ENCODE peak calls at places on chromosomes 3 and 15, in five cellular contexts. S is GM12864, X is AG04450, H is D721Med, T is mucosa of descending colon. C is an unnamed sample.

GRCh38 chr15:32671339-32672325 is 30.1 kb downstream of the SCG5 start:
- DNase-seq in X (no peak), S (no peak), T (no peak), H (no peak), C (no peak)

GRCh38 chr3:154040283-154040682 is 80.9 kb upstream of the ARHGEF26 start:
- DNase-seq in X (no peak), T (no peak), S (no peak), H (no peak), C (no peak)

GRCh38 chr3:50160561-50160983 is 5.4 kb downstream of the SEMA3F start:
- DNase-seq in H (peak), X (no peak), T (no peak), S (no peak), C (no peak)

GRCh38 chr3:90069748-90070147 is 962.3 kb downstream of the EPHA3 start:
- DNase-seq in X (no peak), H (no peak), T (no peak), S (no peak), C (no peak)

GRCh38 chr3:183698760-183699159 is 1.2 kb downstream of the YEATS2 start:
- DNase-seq in X (no peak), H (no peak), S (no peak), T (no peak), C (no peak)

GRCh38 chr3:147940400-147940799 is 531.2 kb downstream of the ZIC1 start:
- DNase-seq in T (no peak), X (no peak), S (no peak), H (no peak), C (no peak)

GRCh38 chr3:184345678-184346144 is 8.3 kb downstream of the FAM131A start:
- DNase-seq in S (no peak), H (no peak), X (no peak), T (peak), C (no peak)

GRCh38 chr15:78944669-78945407 is at the start of gene CTSH:
- DNase-seq in T (peak), S (peak), X (no peak), H (peak), C (no peak)

GRCh38 chr3:133527306-133527705 is 46.2 kb upstream of the CDV3 start:
- DNase-seq in S (no peak), T (no peak), H (no peak), X (no peak), C (no peak)

GRCh38 chr3:36960502-36960901 is 15.6 kb upstream of the TRANK1 start:
- DNase-seq in T (no peak), S (no peak), H (no peak), X (no peak), C (no peak)

GRCh38 chr3:46910166-46910760 is 32.7 kb downstream of the PTH1R start:
- DNase-seq in T (peak), X (no peak), H (no peak), S (no peak), C (no peak)

GRCh38 chr3:15581471-15582394 is 19.6 kb downstream of the HACL1 start:
- DNase-seq in T (no peak), S (no peak), H (no peak), X (no peak), C (no peak)

GRCh38 chr15:88788036-88788435 is 15.2 kb upstream of the ACAN start:
- DNase-seq in S (no peak), X (no peak), T (no peak), H (no peak), C (no peak)

DNA sequence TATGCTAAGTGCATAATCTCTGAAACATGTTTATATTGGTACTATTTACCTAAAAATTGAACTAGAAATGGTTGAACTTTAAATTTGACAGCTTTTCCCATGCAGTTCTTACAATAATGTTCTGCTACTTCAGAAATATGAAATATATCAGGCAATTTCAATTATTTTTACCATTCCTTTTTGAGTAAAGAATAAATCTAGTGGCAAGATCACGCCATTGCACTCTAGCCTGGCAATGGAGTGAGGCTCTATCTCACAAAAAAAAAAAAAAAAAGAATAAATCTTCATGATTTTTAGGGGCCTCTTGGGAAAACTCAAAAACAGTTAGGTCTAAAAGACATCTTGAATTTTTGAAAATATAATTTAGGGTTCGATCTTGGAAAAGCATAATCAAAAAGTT is 10.6 kb upstream of the DNAAF4 start:
- DNase-seq in S (no peak), T (no peak), X (no peak), H (no peak), C (no peak)
- TF ChIP-seq CTCF in S (no peak), T (no peak), X (peak), H (no peak), C (peak)

GRCh38 chr15:48336940-48337339 is 5.7 kb downstream of the DUT start:
- DNase-seq in H (no peak), X (no peak), T (no peak), S (no peak), C (no peak)
- TF ChIP-seq CTCF in H (peak), X (peak), T (no peak), S (peak), C (peak)

DNA sequence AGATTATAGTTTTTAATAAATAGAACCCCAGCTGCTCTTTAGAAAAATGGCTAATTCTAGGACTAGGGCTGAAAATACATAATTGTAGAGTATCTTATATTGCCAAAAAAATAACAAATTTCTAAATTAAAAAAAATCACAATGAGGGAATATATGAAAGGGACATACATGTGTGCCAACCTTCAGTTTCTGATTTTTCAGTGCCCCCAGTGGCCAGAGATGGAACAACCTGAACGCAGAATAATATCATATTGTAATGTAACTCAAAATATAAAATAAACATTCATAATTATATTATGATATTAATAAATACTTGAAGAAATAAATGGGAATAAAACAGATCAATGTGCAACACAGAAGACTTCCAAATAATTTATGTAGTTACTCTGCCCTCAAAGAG is 460.5 kb downstream of the ZNF385D start:
- DNase-seq in S (no peak), T (no peak), X (no peak), H (no peak), C (no peak)
- TF ChIP-seq CTCF in S (peak), T (no peak), X (peak), H (peak), C (peak)

GRCh38 chr3:13420051-13420816 is at the start of gene NUP210:
- DNase-seq in X (no peak), S (no peak), T (peak), H (peak), C (no peak)

GRCh38 chr3:13414040-13414729 is 5.9 kb downstream of the NUP210 start:
- DNase-seq in H (no peak), S (peak), T (peak), X (no peak), C (no peak)

GRCh38 chr3:13419356-13420050 is 619 bp downstream of the NUP210 start:
- DNase-seq in H (no peak), X (no peak), T (peak), S (no peak), C (no peak)

GRCh38 chr3:13415236-13416001 is 4.7 kb downstream of the NUP210 start:
- DNase-seq in X (no peak), S (no peak), H (no peak), T (no peak), C (no peak)

GRCh38 chr3:13416002-13416793 is 3.9 kb downstream of the NUP210 start:
- DNase-seq in X (no peak), H (no peak), S (no peak), T (no peak), C (no peak)
- TF ChIP-seq CTCF in X (no peak), H (no peak), S (peak), T (no peak), C (peak)

GRCh38 chr3:121152573-121152972 is 244.6 kb downstream of the STXBP5L start:
- DNase-seq in S (no peak), X (no peak), H (no peak), T (no peak), C (no peak)
- TF ChIP-seq CTCF in S (no peak), X (no peak), H (no peak), T (no peak), C (peak)

GRCh38 chr15:73464602-73465001 is 21.6 kb downstream of the REC114 start:
- DNase-seq in S (no peak), H (no peak), X (no peak), T (no peak), C (no peak)
- TF ChIP-seq CTCF in S (peak), H (no peak), X (peak), T (no peak), C (no peak)

GRCh38 chr3:146817705-146818104 is 212.6 kb upstream of the PLSCR5 start:
- DNase-seq in H (no peak), S (no peak), X (no peak), T (no peak), C (no peak)
- TF ChIP-seq CTCF in H (peak), S (no peak), X (peak), T (no peak), C (peak)